ENCODE peak calls at places on chromosomes 12 and 14, in ten cellular contexts. F is choroid plexus epithelial cell; B is stimulated activated CD4-positive, alpha-beta T cell treated with anti-CD3 and anti-CD28 coated beads, Interleukin-2, amount 100 ng/mL, for 24 hours; N is mammary epithelial cell; I is NCI-H748 treated with DMSO at 0.1 percent for 48 hours; S is T-helper 2 cell; H is astrocyte of the spinal cord; U is fibroblast of the aortic adventitia; P is foreskin fibroblast; D is T-helper 1 cell. X is an unnamed sample.

GRCh38 chr14:99946652-99947489 is 118.4 kb upstream of the EVL start:
- DNase-seq in F (no peak), B (peak), N (no peak), I (peak), S (peak), H (no peak), U (no peak), P (no peak), D (peak), X (peak)

GRCh38 chr12:89345830-89346740 is 6.2 kb downstream of the DUSP6 start:
- DNase-seq in F (peak), B (peak), N (peak), I (peak), S (no peak), H (peak), U (peak), P (peak), D (no peak), X (no peak)

GRCh38 chr12:66942741-66943465 is 264.0 kb upstream of the GRIP1 start:
- DNase-seq in F (no peak), B (no peak), N (no peak), I (no peak), S (no peak), H (no peak), U (no peak), P (no peak), D (no peak), X (no peak)

GRCh38 chr12:62372134-62372533 is 94.5 kb upstream of the MON2 start:
- DNase-seq in F (no peak), B (no peak), N (no peak), I (no peak), S (no peak), H (no peak), U (no peak), P (no peak), D (no peak), X (no peak)

GRCh38 chr14:21057803-21058675 is at the start of gene RNASE8:
- DNase-seq in F (peak), B (no peak), N (peak), I (no peak), S (no peak), H (no peak), U (no peak), P (no peak), D (no peak), X (peak)

GRCh38 chr12:101775814-101776213 is 36.6 kb upstream of the SYCP3 start:
- DNase-seq in F (no peak), B (no peak), N (no peak), I (no peak), S (no peak), H (no peak), U (no peak), P (no peak), D (no peak), X (no peak)

GRCh38 chr14:63878052-63878451 is 25.2 kb downstream of the SYNE2 start:
- DNase-seq in F (no peak), B (no peak), N (no peak), I (no peak), S (no peak), H (no peak), U (no peak), P (no peak), D (no peak), X (no peak)

GRCh38 chr12:22361785-22362184 is 27.3 kb upstream of the ST8SIA1 start:
- DNase-seq in F (no peak), B (no peak), N (no peak), I (no peak), S (no peak), H (no peak), U (no peak), P (no peak), D (no peak), X (no peak)

GRCh38 chr12:124683330-124683662 is 115.9 kb upstream of the NCOR2 start:
- DNase-seq in F (no peak), B (no peak), N (peak), I (no peak), S (no peak), H (no peak), U (no peak), P (no peak), D (no peak), X (peak)

GRCh38 chr12:123024819-123025391 is 44.4 kb downstream of the ARL6IP4 start:
- DNase-seq in F (peak), B (no peak), N (peak), I (peak), S (no peak), H (peak), U (peak), P (peak), D (no peak), X (peak)

GRCh38 chr12:122062832-122063690 is 15.5 kb upstream of the MLXIP start:
- DNase-seq in F (peak), B (no peak), N (peak), I (no peak), S (no peak), H (peak), U (peak), P (peak), D (no peak), X (peak)

GRCh38 chr12:42684171-42685071 is 94.9 kb upstream of the PRICKLE1 start:
- DNase-seq in F (peak), B (no peak), N (peak), I (no peak), S (no peak), H (no peak), U (no peak), P (no peak), D (no peak), X (no peak)

GRCh38 chr14:100030441-100031153 is 34.6 kb upstream of the EVL start:
- DNase-seq in F (peak), B (no peak), N (peak), I (no peak), S (no peak), H (peak), U (peak), P (peak), D (no peak), X (peak)

X was measured in osteoblast.